ENCODE peak calls at places on chromosomes 16 and 17, in seven cellular contexts. D is aorta, M is right lobe of liver, S is sigmoid colon, J is colonic mucosa, P is Peyer's patch, N is psoas muscle. Y is an unnamed sample.

GRCh38 chr17:57808882-57809281 is 41.0 kb downstream of the MRPS23 start:
- DNase-seq in D (no peak), M (no peak), S (no peak), J (no peak), P (no peak), N (no peak), Y (no peak)

GRCh38 chr16:85878875-85879274 is 20.1 kb upstream of the IRF8 start:
- DNase-seq in D (no peak), M (no peak), S (no peak), J (peak; percentile 14), P (no peak), N (no peak), Y (no peak)

GRCh38 chr16:89575247-89576172 is at the start of gene CPNE7:
- DNase-seq in D (no peak), M (no peak), S (no peak), J (no peak), P (no peak), N (peak; percentile 16), Y (peak; percentile 68)

GRCh38 chr16:75109732-75110243 is 6.8 kb downstream of the LDHD start:
- DNase-seq in D (no peak), M (peak; percentile 78), S (peak; percentile 81), J (peak; percentile 75), P (no peak), N (peak; percentile 80), Y (no peak)

GRCh38 chr16:80614908-80615696 is 74.3 kb downstream of the DYNLRB2 start:
- DNase-seq in D (no peak), M (no peak), S (no peak), J (no peak), P (no peak), N (no peak), Y (no peak)

GRCh38 chr17:42387221-42387657 is 1.0 kb downstream of the STAT3 start:
- DNase-seq in D (no peak), M (peak; percentile 55), S (peak; percentile 58), J (peak; percentile 74), P (no peak), N (no peak), Y (no peak)

GRCh38 chr17:43094129-43094834 is 30.9 kb downstream of the BRCA1 start:
- DNase-seq in D (no peak), M (no peak), S (no peak), J (no peak), P (no peak), N (no peak), Y (no peak)

GRCh38 chr17:65696739-65697394 is 135.4 kb upstream of the AXIN2 start:
- DNase-seq in D (no peak), M (no peak), S (no peak), J (no peak), P (no peak), N (no peak), Y (no peak)

GRCh38 chr16:50956637-50957036 is 194.4 kb downstream of the SALL1 start:
- DNase-seq in D (no peak), M (no peak), S (no peak), J (no peak), P (no peak), N (no peak), Y (no peak)

GRCh38 chr17:32445075-32445427 is 741 bp downstream of the PSMD11 start:
- DNase-seq in D (no peak), M (peak; percentile 50), S (peak; percentile 66), J (peak; percentile 52), P (no peak), N (peak; percentile 42), Y (no peak)

GRCh38 chr16:11340710-11341109 is 4.5 kb upstream of the RMI2 start:
- DNase-seq in D (no peak), M (no peak), S (no peak), J (no peak), P (no peak), N (no peak), Y (no peak)

GRCh38 chr17:48840441-48840840 is 9.6 kb downstream of the CALCOCO2 start:
- DNase-seq in D (no peak), M (no peak), S (no peak), J (no peak), P (no peak), N (no peak), Y (no peak)

GRCh38 chr17:81398855-81399451 is 3.7 kb downstream of the BAHCC1 start:
- DNase-seq in D (no peak), M (no peak), S (no peak), J (peak; percentile 62), P (no peak), N (no peak), Y (no peak)

GRCh38 chr17:49980703-49981197 is 11.8 kb downstream of the DLX4 start:
- DNase-seq in D (no peak), M (no peak), S (no peak), J (no peak), P (no peak), N (no peak), Y (no peak)

GRCh38 chr17:7323731-7324437 is 5.3 kb downstream of the NEURL4 start:
- DNase-seq in D (peak; percentile 88), M (no peak), S (peak; percentile 71), J (peak; percentile 53), P (peak; percentile 68), N (peak; percentile 55), Y (no peak)

GRCh38 chr17:35727635-35728034 is 3.8 kb upstream of the RASL10B start:
- DNase-seq in D (no peak), M (no peak), S (no peak), J (no peak), P (no peak), N (no peak), Y (no peak)

GRCh38 chr17:35725058-35725457 is 6.4 kb upstream of the RASL10B start:
- DNase-seq in D (no peak), M (no peak), S (no peak), J (no peak), P (no peak), N (no peak), Y (no peak)

GRCh38 chr17:35725917-35726608 is 5.4 kb upstream of the RASL10B start:
- DNase-seq in D (no peak), M (no peak), S (no peak), J (no peak), P (no peak), N (no peak), Y (no peak)

GRCh38 chr17:35728551-35728950 is 2.9 kb upstream of the RASL10B start:
- DNase-seq in D (no peak), M (no peak), S (no peak), J (no peak), P (no peak), N (no peak), Y (no peak)

DNA sequence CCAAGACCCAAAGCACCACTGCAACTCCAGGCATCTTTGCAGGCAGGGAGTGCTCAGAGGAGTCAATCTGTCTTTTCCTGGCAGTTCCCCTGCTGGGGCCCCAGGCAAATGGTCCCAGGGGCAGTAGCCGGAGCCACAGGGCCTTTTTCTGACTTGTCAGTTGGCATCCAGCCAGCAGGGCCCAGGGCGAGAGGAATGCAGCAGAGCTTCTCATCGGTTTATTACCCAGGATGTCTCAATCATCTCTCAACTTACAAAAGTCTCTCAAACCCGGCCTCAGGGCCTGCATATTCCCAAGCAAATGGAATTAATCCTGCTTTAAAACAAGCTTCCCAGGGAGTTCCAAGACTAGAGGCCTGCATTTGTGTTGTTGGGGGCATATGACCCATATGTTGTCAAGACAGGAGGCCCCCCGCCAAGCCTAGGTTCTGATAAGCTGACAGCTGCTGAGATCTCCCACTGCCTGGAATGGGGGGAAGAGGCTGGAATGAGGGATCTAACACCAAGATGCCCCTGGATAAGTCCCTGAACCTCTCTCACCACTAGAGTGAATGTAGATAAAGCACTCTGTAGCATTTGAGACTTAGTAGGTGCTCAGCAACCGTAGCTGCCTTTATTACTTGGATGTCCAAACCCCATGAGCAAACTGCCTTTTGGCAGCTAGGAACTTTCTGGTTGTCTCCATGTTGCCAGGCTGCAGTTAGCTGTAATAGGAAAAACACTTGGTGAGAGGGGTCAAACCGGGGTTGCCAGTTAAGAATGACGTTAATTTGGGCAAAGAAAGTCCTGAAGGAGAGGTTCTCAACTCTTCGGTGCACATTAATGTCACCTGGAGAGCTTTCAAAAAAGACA is 4.6 kb upstream of the RASL10B start:
- DNase-seq in D (peak; percentile 85), M (no peak), S (no peak), J (peak; percentile 53), P (no peak), N (peak; percentile 64), Y (no peak)
- H3K27ac ChIP-seq in D (no peak overlapping the region), M (no peak overlapping the region), S (peak overlapping the region; percentile 15), J (no peak overlapping the region), P (no peak overlapping the region), N (no peak overlapping the region), Y (peak overlapping the region; percentile 12)

GRCh38 chr17:47699536-47699840 is 5.5 kb downstream of the TBKBP1 start:
- DNase-seq in D (no peak), M (no peak), S (no peak), J (no peak), P (no peak), N (no peak), Y (no peak)
- H3K36me3 ChIP-seq in D (no peaks in the 10 kb centered on the region), M (no peaks in the 10 kb centered on the region), S (peaks cover 28% of the 10 kb centered on the region), J (no peaks in the 10 kb centered on the region), P (no peaks in the 10 kb centered on the region), N (peaks cover 32% of the 10 kb centered on the region), Y (peaks cover 6% of the 10 kb centered on the region)

GRCh38 chr17:521168-521525 is 168.5 kb upstream of the RPH3AL start:
- DNase-seq in D (no peak), M (no peak), S (no peak), J (no peak), P (no peak), N (no peak), Y (no peak)
- H3K27ac ChIP-seq in D (no peak overlapping the region), M (no peak overlapping the region), S (no peak overlapping the region), J (no peak overlapping the region), P (no peak overlapping the region), N (no peak overlapping the region), Y (no peak overlapping the region)

GRCh38 chr16:4826980-4827379 is 20.1 kb downstream of the GLYR1 start:
- DNase-seq in D (no peak), M (no peak), S (no peak), J (no peak), P (no peak), N (no peak), Y (no peak)

GRCh38 chr16:4825196-4825595 is 21.9 kb downstream of the GLYR1 start:
- DNase-seq in D (no peak), M (no peak), S (no peak), J (no peak), P (no peak), N (no peak), Y (no peak)

GRCh38 chr16:4831616-4832015 is 15.5 kb downstream of the GLYR1 start:
- DNase-seq in D (no peak), M (no peak), S (no peak), J (no peak), P (no peak), N (no peak), Y (no peak)

GRCh38 chr16:4830408-4830807 is 16.7 kb downstream of the GLYR1 start:
- DNase-seq in D (no peak), M (no peak), S (no peak), J (no peak), P (no peak), N (peak; percentile 60), Y (no peak)

DNA sequence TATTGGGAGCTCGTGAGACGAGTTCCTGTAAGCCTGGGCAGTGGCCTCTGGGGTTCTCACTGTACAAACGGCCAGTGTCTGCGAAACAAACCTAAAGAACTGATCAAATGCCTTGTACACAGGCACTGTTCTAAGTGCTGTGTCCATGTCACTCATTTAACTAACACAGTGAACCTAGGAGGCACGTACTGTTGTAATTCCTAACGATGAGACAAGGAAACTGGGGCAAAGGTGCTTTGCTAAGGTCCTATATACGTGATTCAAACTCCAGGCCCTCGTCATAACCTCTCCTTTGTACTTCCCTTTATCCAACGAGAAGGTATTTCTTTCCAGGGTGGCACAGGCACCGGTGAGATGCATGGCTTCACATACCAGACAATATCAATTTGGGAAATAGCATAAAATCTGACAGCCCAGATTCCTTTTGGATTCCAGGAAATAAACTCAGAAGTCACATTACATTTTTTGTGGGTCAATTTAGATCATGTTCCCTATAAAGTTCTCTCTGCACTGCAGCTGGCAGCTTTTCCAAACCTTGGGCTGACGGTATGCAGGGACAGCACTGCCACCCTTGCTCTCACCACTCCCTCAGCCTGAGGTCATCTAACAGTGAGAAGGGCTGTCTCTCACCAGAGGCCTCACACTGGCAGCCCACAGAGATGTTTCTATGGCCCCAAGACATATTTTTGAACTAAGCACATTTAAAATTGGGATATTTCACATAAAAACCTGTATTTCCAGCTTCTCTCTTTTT is 18.3 kb downstream of the GLYR1 start:
- DNase-seq in D (no peak), M (no peak), S (no peak), J (no peak), P (no peak), N (no peak), Y (no peak)
- H3K36me3 ChIP-seq in D (peaks cover 7% of the 10 kb centered on the region), M (peaks cover 82% of the 10 kb centered on the region), S (peaks cover 98% of the 10 kb centered on the region), J (peaks cover 22% of the 10 kb centered on the region), P (no peaks in the 10 kb centered on the region), N (peaks cover 95% of the 10 kb centered on the region), Y (peaks cover 91% of the 10 kb centered on the region)

Y was measured in RWPE2.